ENCODE peak calls at places on chromosomes 6 and 20, in eight cellular contexts. Y is AG04449, G is cardiac muscle cell, W is A549, A is Panc1, M is neural progenitor cell, T is kidney, L is fibroblast of lung. R is an unnamed sample.

GRCh38 chr6:143234686-143235085 is 174.0 kb downstream of the AIG1 start:
- DNase-seq in T (no peak), L (no peak), M (no peak), G (no peak), Y (no peak), A (no peak), W (no peak), R (no peak)

GRCh38 chr6:75368151-75368779 is 83.7 kb upstream of the TMEM30A start:
- DNase-seq in T (no peak), Y (no peak), A (no peak), G (peak), M (peak), L (no peak), W (peak), R (peak)

GRCh38 chr20:38083338-38084048 is 49.9 kb downstream of the RPRD1B start:
- DNase-seq in L (peak), Y (no peak), W (no peak), T (peak), M (no peak), A (no peak), G (peak), R (no peak)

GRCh38 chr6:5736016-5736738 is 270.5 kb downstream of the NRN1 start:
- DNase-seq in G (no peak), Y (no peak), A (no peak), M (no peak), T (no peak), W (no peak), L (no peak), R (no peak)

GRCh38 chr20:18224968-18225568 is 63.3 kb upstream of the ZNF133 start:
- DNase-seq in L (peak), M (peak), T (peak), A (peak), Y (no peak), W (peak), G (peak), R (peak)

GRCh38 chr6:152368761-152369624 is 268.2 kb downstream of the SYNE1 start:
- DNase-seq in T (no peak), M (peak), G (peak), A (no peak), W (no peak), L (peak), Y (no peak), R (no peak)

GRCh38 chr6:105432797-105433196 is 29.9 kb upstream of the PREP start:
- DNase-seq in A (no peak), T (no peak), L (peak), Y (peak), M (no peak), W (peak), G (peak), R (peak)

GRCh38 chr6:110039996-110040383 is 61.9 kb downstream of the GPR6 start:
- DNase-seq in A (peak), W (peak), G (peak), Y (no peak), M (peak), T (no peak), L (peak), R (peak)

GRCh38 chr20:15849131-15849685 is 724.0 kb downstream of the KIF16B start:
- DNase-seq in M (no peak), A (no peak), W (no peak), L (no peak), G (no peak), T (no peak), Y (no peak), R (no peak)

GRCh38 chr6:133187657-133188453 is 53.3 kb upstream of the EYA4 start:
- DNase-seq in Y (peak), A (no peak), M (no peak), G (peak), T (no peak), L (peak), W (no peak), R (no peak)

GRCh38 chr6:108115598-108116058 is 41.1 kb upstream of the OSTM1 start:
- DNase-seq in A (no peak), Y (no peak), W (peak), T (peak), M (peak), G (peak), L (peak), R (no peak)

GRCh38 chr20:57498425-57499400 is 26.2 kb downstream of the CTCFL start:
- DNase-seq in W (peak), T (no peak), M (peak), Y (no peak), G (peak), L (peak), A (no peak), R (peak)

GRCh38 chr6:154824076-154824475 is 90.9 kb downstream of the SCAF8 start:
- DNase-seq in A (no peak), G (peak), W (no peak), M (no peak), Y (no peak), L (no peak), T (no peak), R (no peak)

GRCh38 chr6:30325150-30325872 is 1.4 kb upstream of the TRIM39 start:
- DNase-seq in A (no peak), M (peak), T (no peak), G (peak), W (peak), Y (no peak), L (peak), R (peak)

GRCh38 chr6:138580801-138581200 is 81.5 kb upstream of the NHSL1 start:
- DNase-seq in W (no peak), G (no peak), A (no peak), M (no peak), L (no peak), T (no peak), Y (no peak), R (no peak)

GRCh38 chr6:32581275-32582095 is 8.2 kb downstream of the HLA-DRB1 start:
- DNase-seq in A (no peak), L (no peak), M (no peak), W (no peak), Y (no peak), T (no peak), G (no peak), R (no peak)

GRCh38 chr20:7585126-7585679 is 355.1 kb downstream of the HAO1 start:
- DNase-seq in Y (no peak), W (no peak), A (no peak), L (no peak), M (no peak), T (no peak), G (peak), R (no peak)

GRCh38 chr6:116008470-116009229 is 52.0 kb downstream of the FRK start:
- DNase-seq in L (peak), T (no peak), M (no peak), A (peak), W (peak), Y (peak), G (peak), R (no peak)

GRCh38 chr20:347640-348484 is 951 bp downstream of the NRSN2 start:
- DNase-seq in W (peak), M (peak), A (no peak), L (peak), Y (no peak), G (peak), T (peak), R (peak)

GRCh38 chr6:159981591-159982245 is 12.8 kb downstream of the IGF2R start:
- DNase-seq in T (no peak), L (peak), M (no peak), Y (no peak), W (no peak), A (no peak), G (peak), R (no peak)

GRCh38 chr20:47792021-47792618 is 6.8 kb upstream of the SULF2 start:
- DNase-seq in L (peak), T (peak), A (no peak), M (no peak), Y (peak), G (peak), W (peak), R (peak)

GRCh38 chr20:62555642-62556420 is 80.0 kb upstream of the GATA5 start:
- DNase-seq in A (no peak), Y (no peak), T (no peak), W (no peak), L (no peak), M (no peak), G (no peak), R (no peak)

GRCh38 chr6:121959501-121959900 is 440.0 kb upstream of the HSF2 start:
- DNase-seq in T (no peak), Y (no peak), G (no peak), L (no peak), M (no peak), W (no peak), A (no peak), R (no peak)

GRCh38 chr6:15077964-15078363 is 167.9 kb upstream of the JARID2 start:
- DNase-seq in L (no peak), W (no peak), Y (no peak), G (no peak), T (no peak), A (no peak), M (peak), R (no peak)

GRCh38 chr20:35991142-35991771 is 22.9 kb downstream of the CNBD2 start:
- DNase-seq in L (peak), T (no peak), M (peak), W (peak), Y (no peak), G (peak), A (no peak), R (peak)

GRCh38 chr6:132391391-132392291 is 9.6 kb downstream of the MOXD1 start:
- DNase-seq in Y (peak), G (peak), L (peak), T (peak), W (no peak), A (no peak), M (peak), R (peak)

GRCh38 chr6:52297433-52297832 is 12.9 kb upstream of the MCM3 start:
- DNase-seq in Y (no peak), L (no peak), W (no peak), A (no peak), M (no peak), G (no peak), T (no peak), R (no peak)

GRCh38 chr6:22099241-22099640 is 197.6 kb downstream of the PRL start:
- DNase-seq in Y (no peak), A (no peak), W (no peak), T (no peak), M (no peak), L (no peak), G (no peak), R (no peak)

GRCh38 chr20:6034134-6034969 is 19.5 kb downstream of the LRRN4 start:
- DNase-seq in M (no peak), A (no peak), W (no peak), T (no peak), L (peak), G (peak), Y (no peak), R (no peak)

GRCh38 chr6:36595168-36595818 is 1.1 kb downstream of the SRSF3 start:
- DNase-seq in Y (no peak), M (peak), G (peak), A (no peak), W (peak), T (no peak), L (peak), R (no peak)

GRCh38 chr6:148398244-148398643 is 55.6 kb downstream of the SASH1 start:
- DNase-seq in M (no peak), T (no peak), W (no peak), L (no peak), G (no peak), Y (no peak), A (no peak), R (no peak)

GRCh38 chr6:147154454-147154853 is 49.8 kb upstream of the STXBP5 start:
- DNase-seq in M (no peak), L (peak), W (peak), T (no peak), Y (no peak), A (no peak), G (no peak), R (peak)

GRCh38 chr6:90458353-90459224 is 128.3 kb downstream of the MAP3K7 start:
- DNase-seq in Y (no peak), L (no peak), W (no peak), G (peak), T (no peak), M (no peak), A (no peak), R (no peak)

GRCh38 chr20:47220161-47220582 is 136.3 kb downstream of the ZMYND8 start:
- DNase-seq in T (no peak), L (peak), G (peak), W (peak), Y (no peak), A (no peak), M (peak), R (peak)

GRCh38 chr6:33974030-33974429 is 170.2 kb upstream of the MLN start:
- DNase-seq in M (no peak), G (no peak), A (no peak), L (no peak), T (no peak), Y (no peak), W (no peak), R (no peak)

GRCh38 chr20:48623906-48624265 is 203.9 kb downstream of the PREX1 start:
- DNase-seq in G (no peak), T (peak), Y (no peak), L (no peak), M (no peak), W (no peak), A (no peak), R (no peak)

GRCh38 chr6:142152731-142153130 is 5.7 kb downstream of the VTA1 start:
- DNase-seq in G (peak), L (peak), M (no peak), Y (peak), W (no peak), A (no peak), T (no peak), R (no peak)

GRCh38 chr6:33029297-33030184 is 20.1 kb upstream of the HLA-DOA start:
- DNase-seq in A (no peak), T (no peak), G (peak), M (no peak), L (no peak), Y (no peak), W (no peak), R (no peak)

GRCh38 chr20:51529758-51530157 is 12.8 kb downstream of the NFATC2 start:
- DNase-seq in A (no peak), Y (no peak), M (no peak), G (no peak), T (no peak), L (peak), W (no peak), R (no peak)

GRCh38 chr6:127102859-127103258 is 15.6 kb upstream of the RSPO3 start:
- DNase-seq in G (no peak), Y (no peak), L (no peak), W (no peak), T (no peak), M (no peak), A (no peak), R (no peak)

GRCh38 chr6:127102299-127102698 is 16.2 kb upstream of the RSPO3 start:
- DNase-seq in L (peak), W (peak), G (peak), T (no peak), A (no peak), Y (peak), M (no peak), R (peak)

GRCh38 chr6:127103482-127103881 is 15.0 kb upstream of the RSPO3 start:
- DNase-seq in L (peak), W (peak), A (no peak), T (no peak), G (no peak), Y (no peak), M (no peak), R (no peak)

GRCh38 chr6:127096167-127096566 is 22.3 kb upstream of the RSPO3 start:
- DNase-seq in M (no peak), A (no peak), W (peak), T (no peak), L (no peak), G (no peak), Y (no peak), R (no peak)

DNA sequence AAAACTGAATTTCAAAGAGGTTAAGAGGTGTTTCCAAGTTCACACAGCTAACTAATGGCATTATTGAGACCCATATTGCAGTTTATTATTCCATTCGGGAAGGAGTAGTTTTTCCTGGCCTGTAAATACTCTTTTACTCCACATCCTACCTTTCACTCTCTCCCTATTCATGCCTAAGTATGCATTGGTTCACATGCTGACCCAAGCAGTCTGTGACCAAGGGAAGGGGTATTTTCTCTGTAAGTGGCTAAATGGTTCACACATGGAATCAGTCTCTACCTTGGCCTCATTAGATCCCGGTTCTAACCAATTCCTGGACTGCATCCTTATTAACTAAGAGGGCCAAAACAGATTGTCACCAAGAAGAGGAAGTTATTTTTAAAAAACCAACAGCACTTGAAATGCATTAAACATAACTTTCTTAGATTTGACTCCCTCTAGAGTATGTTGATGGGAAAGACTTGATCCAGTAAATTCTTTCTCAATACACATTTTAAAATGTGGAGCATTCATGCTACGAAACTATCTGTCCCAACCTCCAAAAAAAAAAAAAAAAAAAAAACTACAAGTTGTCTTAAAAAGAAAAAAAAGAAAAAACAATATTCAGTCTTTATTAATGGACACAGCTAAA is 17.8 kb upstream of the RSPO3 start:
- DNase-seq in A (no peak), Y (no peak), G (peak), T (no peak), M (no peak), L (peak), W (peak), R (no peak)
- TF ChIP-seq CTCF in A (peak), Y (peak), G (peak), T (no peak), M (peak), L (peak), W (peak), R (no peak)

GRCh38 chr6:168985705-168986104 is 267.9 kb downstream of the THBS2 start:
- DNase-seq in T (no peak), G (no peak), Y (no peak), L (no peak), W (no peak), M (no peak), A (no peak), R (peak)

GRCh38 chr6:168990352-168990751 is 263.3 kb downstream of the THBS2 start:
- DNase-seq in G (no peak), Y (no peak), M (no peak), L (no peak), W (no peak), A (no peak), T (no peak), R (no peak)

GRCh38 chr6:168988280-168988679 is 265.4 kb downstream of the THBS2 start:
- DNase-seq in W (no peak), Y (no peak), A (no peak), L (no peak), G (no peak), T (no peak), M (no peak), R (no peak)

GRCh38 chr6:168992696-168993185 is 260.9 kb downstream of the THBS2 start:
- DNase-seq in M (no peak), T (no peak), Y (no peak), L (no peak), A (no peak), W (no peak), G (no peak), R (no peak)

DNA sequence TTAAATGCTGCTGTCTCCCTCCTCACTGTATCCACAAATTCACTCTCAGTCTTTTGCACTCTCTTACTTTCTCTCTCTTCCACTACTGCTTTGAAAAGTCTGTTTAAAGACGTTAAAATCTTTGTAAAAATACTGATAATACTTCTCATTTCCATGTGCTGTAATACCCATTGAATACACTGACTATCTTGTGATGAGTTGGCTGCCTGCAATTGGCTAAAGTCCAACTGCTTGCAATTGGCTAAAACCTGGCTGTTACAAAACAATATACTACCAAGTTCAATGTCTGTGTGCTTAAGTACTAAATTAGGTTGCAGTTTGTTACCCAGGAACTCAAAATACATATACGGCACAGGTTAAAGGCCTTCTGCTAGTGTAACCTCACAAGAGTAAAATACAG is 264.8 kb downstream of the THBS2 start:
- DNase-seq in M (no peak), Y (no peak), T (no peak), L (peak), G (peak), W (no peak), A (no peak), R (no peak)
- TF ChIP-seq CTCF in M (no peak), Y (no peak), T (no peak), L (no peak), G (no peak), W (no peak), A (no peak), R (no peak)

GRCh38 chr6:145887969-145888368 is 73.4 kb upstream of the FBXO30 start:
- DNase-seq in Y (no peak), T (no peak), M (no peak), W (peak), G (peak), A (no peak), L (peak), R (no peak)
- TF ChIP-seq CTCF in Y (peak), T (peak), M (peak), W (peak), G (peak), A (peak), L (peak), R (peak)

DNA sequence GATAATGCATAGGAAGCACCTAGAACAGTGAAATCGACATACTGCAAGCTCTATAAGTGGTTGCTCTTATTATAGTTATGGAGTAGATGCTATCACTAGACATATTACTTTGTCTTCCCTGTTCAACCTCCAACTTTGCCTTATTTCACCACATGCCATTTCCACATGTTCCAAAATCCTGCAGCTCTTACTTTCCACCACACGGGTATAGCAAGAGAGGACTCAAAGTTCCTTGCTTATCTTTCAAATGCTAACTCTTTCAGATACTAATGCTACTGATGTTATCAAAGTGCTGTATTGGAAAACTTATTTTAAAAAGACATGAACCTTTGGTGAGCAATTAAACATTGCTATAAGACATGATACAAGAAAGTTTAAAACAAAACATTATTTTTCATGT is 1130.1 kb downstream of the HACE1 start:
- DNase-seq in G (no peak), W (no peak), Y (no peak), T (no peak), M (no peak), L (no peak), A (no peak), R (no peak)
- TF ChIP-seq CTCF in G (no peak), W (no peak), Y (no peak), T (no peak), M (peak), L (no peak), A (no peak), R (no peak)

GRCh38 chr20:44176833-44177533 is 10.0 kb downstream of the JPH2 start:
- DNase-seq in W (no peak), G (no peak), T (peak), M (no peak), A (no peak), L (no peak), Y (no peak), R (peak)
- TF ChIP-seq CTCF in W (no peak), G (no peak), T (no peak), M (no peak), A (no peak), L (no peak), Y (no peak), R (no peak)

DNA sequence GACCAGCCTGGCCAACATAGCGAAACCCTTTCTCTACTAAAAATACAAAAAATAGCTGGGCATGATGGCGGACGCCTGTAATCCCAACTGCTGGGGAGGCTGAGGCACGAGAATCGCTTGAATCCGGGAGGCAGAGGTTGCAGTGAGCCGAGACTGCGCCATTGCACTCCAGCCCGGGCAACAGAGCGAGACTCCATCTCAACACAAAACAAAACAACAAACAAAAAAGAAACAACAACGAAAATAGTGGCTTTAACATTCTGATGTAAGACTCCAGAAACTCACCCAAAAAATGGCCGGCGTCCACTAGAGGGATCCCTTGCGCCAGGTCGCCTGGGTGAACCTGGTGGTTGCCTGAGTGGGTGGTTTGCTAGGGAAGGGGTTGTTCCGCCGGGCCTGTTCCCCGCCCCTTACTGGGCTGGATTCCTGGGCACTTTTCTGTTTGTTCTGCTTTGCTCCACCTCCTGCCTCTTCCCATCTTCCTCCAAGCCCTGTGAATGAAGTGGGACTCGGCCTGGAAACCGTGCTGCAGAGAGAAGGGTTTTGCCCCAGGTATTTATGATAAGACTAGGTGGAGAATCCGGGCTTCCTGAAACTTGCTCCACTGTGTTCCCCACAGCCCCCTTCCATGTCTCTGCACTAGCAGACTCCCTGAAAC is 1.5 kb downstream of the PABPC1L start:
- DNase-seq in G (peak), W (peak), L (peak), T (peak), Y (no peak), M (peak), A (no peak), R (peak)
- TF ChIP-seq CTCF in G (peak), W (peak), L (peak), T (peak), Y (peak), M (peak), A (peak), R (no peak)

R was measured in RWPE1.